ENCODE peak calls at places on chromosomes 12 and 14, in five cellular contexts. I is esophagus muscularis mucosa, E is ovary, C is stomach, R is tibial nerve. D is an unnamed sample.

GRCh38 chr12:10641735-10642500 is 28.5 kb upstream of the MAGOHB start:
- DNase-seq in E (no peak), I (no peak), C (no peak), R (no peak), D (no peak)

GRCh38 chr12:94457331-94457730 is 2.3 kb downstream of the CEP83 start:
- DNase-seq in E (no peak), C (no peak), I (no peak), R (no peak), D (no peak)

GRCh38 chr14:51871846-51872245 is 11.4 kb downstream of the GNG2 start:
- DNase-seq in C (no peak), E (no peak), I (no peak), R (no peak), D (no peak)

GRCh38 chr14:64410084-64410774 is 22.1 kb downstream of the MTHFD1 start:
- DNase-seq in E (no peak), C (no peak), I (no peak), R (no peak), D (no peak)

GRCh38 chr12:4483885-4484823 is 38.5 kb upstream of the FGF6 start:
- DNase-seq in I (no peak), E (no peak), R (no peak), C (no peak), D (no peak)

GRCh38 chr12:131832393-131833231 is 4.4 kb downstream of the MMP17 start:
- DNase-seq in C (no peak), R (no peak), E (peak), I (no peak), D (peak)

GRCh38 chr14:100761481-100761880 is 34.8 kb downstream of the DLK1 start:
- DNase-seq in I (no peak), C (no peak), R (no peak), E (no peak), D (no peak)

GRCh38 chr14:58296731-58297130 is 1.6 kb upstream of the ARID4A start:
- DNase-seq in E (no peak), R (no peak), I (no peak), C (no peak), D (no peak)

GRCh38 chr12:26937863-26938659 is at the start of the genes FGFR1OP2 and INTS13:
- DNase-seq in E (peak), R (peak), C (peak), I (peak), D (peak)
- TF ChIP-seq EP300 in E (no peak), R (peak), C (no peak), I (no peak), D (no peak)

GRCh38 chr14:81415781-81416180 is 15.7 kb upstream of the STON2 start:
- DNase-seq in E (no peak), R (no peak), C (no peak), I (no peak), D (no peak)
- TF ChIP-seq EP300 in E (no peak), R (no peak), C (no peak), I (no peak), D (no peak)

DNA sequence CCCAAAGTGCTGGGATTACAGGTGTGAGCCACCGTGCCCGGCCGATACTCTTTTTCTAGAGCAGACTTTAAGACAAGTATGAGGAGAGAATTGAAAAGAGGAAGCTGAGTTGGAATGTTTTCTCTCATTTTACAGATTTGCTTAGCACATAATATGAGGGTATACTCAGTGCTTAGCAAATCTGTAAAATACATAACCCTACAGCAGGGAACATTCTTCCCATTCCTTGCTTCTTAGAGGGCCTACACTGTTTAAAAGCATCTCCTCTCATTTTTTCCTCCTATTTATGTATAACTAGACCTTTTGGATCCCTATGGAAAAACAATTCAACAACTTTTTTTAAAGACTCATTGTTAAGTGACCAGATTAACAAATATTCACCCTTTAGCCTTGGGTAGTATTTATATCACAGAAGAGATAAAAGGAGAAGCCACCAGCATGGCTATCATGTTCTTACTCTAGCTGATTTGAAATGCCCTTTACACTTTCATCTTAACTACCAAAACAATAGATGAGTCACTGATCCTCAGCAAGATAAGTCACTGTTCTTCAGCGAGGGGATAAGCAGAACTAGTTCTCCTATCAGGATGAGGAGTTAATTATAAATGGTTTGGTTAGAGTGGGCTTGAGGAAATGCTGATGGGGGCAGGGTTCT is 23.7 kb upstream of the ANO6 start:
- DNase-seq in I (no peak), E (no peak), R (no peak), C (no peak), D (no peak)
- TF ChIP-seq EP300 in I (no peak), E (no peak), R (no peak), C (no peak), D (no peak)

DNA sequence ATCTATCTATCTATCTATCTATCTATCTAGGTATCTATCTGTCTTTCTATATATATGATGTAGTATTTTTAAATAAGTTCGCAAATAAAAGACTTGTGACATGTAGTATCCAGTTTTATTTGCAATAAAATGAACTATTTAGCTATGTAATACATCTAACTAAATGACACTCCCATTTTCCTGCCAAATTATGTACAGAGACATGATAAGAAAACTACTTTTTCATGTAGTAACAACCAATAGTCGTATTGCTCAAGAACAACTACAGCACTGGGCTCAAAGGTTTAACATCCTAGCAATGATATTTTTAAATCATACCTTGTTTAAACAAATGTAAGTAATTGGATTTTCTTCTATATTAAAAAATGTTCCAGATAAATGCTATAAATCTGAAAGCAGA is 55.5 kb upstream of the FLRT2 start:
- DNase-seq in E (no peak), R (no peak), C (no peak), I (no peak), D (no peak)
- TF ChIP-seq EP300 in E (no peak), R (no peak), C (no peak), I (no peak), D (no peak)

DNA sequence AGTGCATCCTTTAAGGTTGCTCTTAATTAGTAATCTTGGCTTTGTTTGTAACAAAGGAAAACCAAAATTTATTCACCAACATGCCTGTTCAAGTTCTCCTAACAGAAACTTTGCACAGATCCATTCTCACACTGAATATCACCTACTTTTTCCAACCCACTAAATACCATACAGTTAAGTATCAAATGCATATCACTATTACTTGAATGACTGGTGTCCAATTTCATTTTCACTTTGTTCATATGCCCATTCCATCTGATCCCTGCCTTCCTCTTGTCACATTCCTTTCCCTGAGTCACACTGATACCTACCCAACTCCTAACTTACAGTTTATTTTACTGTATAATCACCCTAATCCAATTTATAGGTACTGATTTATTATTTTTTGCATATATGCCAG is 286.4 kb downstream of the NELL2 start:
- DNase-seq in I (no peak), C (no peak), R (no peak), E (no peak), D (no peak)
- TF ChIP-seq EP300 in I (no peak), C (no peak), R (no peak), E (no peak), D (no peak)

GRCh38 chr12:66623455-66623854 is 55.4 kb downstream of the GRIP1 start:
- DNase-seq in I (no peak), E (no peak), C (no peak), R (no peak), D (no peak)

GRCh38 chr12:66624806-66625205 is 54.1 kb downstream of the GRIP1 start:
- DNase-seq in E (no peak), C (no peak), I (no peak), R (no peak), D (no peak)

GRCh38 chr12:66629138-66629880 is 49.6 kb downstream of the GRIP1 start:
- DNase-seq in I (no peak), E (no peak), R (no peak), C (no peak), D (no peak)

GRCh38 chr12:66627988-66628317 is 50.9 kb downstream of the GRIP1 start:
- DNase-seq in C (no peak), E (no peak), R (no peak), I (no peak), D (no peak)

DNA sequence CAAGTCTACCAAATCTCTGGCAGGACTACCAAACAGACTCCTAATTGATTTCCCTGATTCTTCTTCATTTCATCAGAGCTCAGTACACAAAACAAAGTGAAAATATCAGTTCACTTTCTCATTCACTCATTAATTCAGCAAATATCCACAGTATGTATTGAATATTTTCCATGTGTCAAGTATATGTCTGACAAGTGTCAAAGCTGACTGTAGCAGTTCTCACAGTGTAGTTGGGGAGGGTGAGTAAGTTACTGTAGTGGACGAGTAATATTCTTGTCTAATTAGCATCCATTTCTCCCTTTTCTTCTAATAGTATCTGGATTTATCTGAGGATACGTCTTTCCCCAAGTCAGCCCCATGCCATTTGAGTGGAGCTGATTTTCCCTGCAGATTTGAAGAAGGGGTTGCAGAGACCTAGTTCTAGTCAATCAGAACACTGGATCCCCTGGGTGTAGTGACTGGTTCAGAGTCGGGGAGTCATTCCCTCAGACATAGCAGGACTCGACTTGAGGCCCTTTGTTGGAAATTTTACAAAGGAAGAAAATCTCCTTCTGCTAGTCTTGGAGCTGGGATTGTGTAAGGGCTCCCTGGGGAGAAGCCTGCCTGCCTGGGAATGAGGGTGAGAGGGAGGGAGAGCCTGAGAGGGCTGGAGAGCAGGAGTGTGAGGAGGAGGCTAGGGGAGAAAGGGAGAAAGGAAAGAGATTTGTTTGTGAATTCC is 51.4 kb downstream of the GRIP1 start:
- DNase-seq in R (peak), C (no peak), I (no peak), E (no peak), D (no peak)
- TF ChIP-seq EP300 in R (no peak), C (no peak), I (no peak), E (no peak), D (no peak)